ENCODE peak calls at places on chromosomes 1 and 21, in four cellular contexts. V is upper lobe of right lung, Q is skeletal muscle cell, Y is mesenchymal stem cell. E is an unnamed sample.

GRCh38 chr21:16377857-16378256 is 648.1 kb downstream of the USP25 start:
- DNase-seq in Y (peak), Q (no peak), V (no peak), E (no peak)

GRCh38 chr1:203607169-203607873 is 19.3 kb upstream of the ATP2B4 start:
- DNase-seq in Q (peak), Y (peak), V (no peak), E (peak)

GRCh38 chr21:36175771-36176565 is 19.3 kb downstream of the DOP1B start:
- DNase-seq in Q (no peak), V (no peak), Y (no peak), E (no peak)

GRCh38 chr1:57908471-57908870 is 484.6 kb upstream of the DAB1 start:
- DNase-seq in Y (no peak), Q (no peak), V (no peak), E (no peak)

GRCh38 chr1:36411674-36412648 is 14.3 kb upstream of the LSM10 start:
- DNase-seq in Q (no peak), V (no peak), Y (peak), E (no peak)

GRCh38 chr1:153099646-153100045 is 5.3 kb upstream of the SPRR2E start:
- DNase-seq in Q (no peak), V (no peak), Y (no peak), E (no peak)

GRCh38 chr1:14553711-14554110 is 44.8 kb upstream of the KAZN start:
- DNase-seq in V (no peak), Q (no peak), Y (no peak), E (no peak)

GRCh38 chr1:89332461-89332860 is 31.4 kb upstream of the GBP6 start:
- DNase-seq in V (no peak), Q (no peak), Y (no peak), E (no peak)

GRCh38 chr1:176466514-176466913 is 3.5 kb downstream of the PAPPA2 start:
- DNase-seq in Q (no peak), V (no peak), Y (no peak), E (no peak)

GRCh38 chr1:206430031-206430983 is 40.0 kb upstream of the IKBKE start:
- DNase-seq in V (no peak), Y (peak), Q (peak), E (peak)

GRCh38 chr1:91744973-91745648 is 140.8 kb downstream of the TGFBR3 start:
- DNase-seq in Q (peak), V (no peak), Y (no peak), E (no peak)

GRCh38 chr21:32525282-32525681 is 60.0 kb downstream of the TCP10L start:
- DNase-seq in Y (no peak), V (no peak), Q (no peak), E (no peak)

GRCh38 chr1:240149488-240150094 is 57.9 kb downstream of the FMN2 start:
- DNase-seq in V (no peak), Y (peak), Q (no peak), E (no peak)

GRCh38 chr1:182699673-182700350 is 15.4 kb upstream of the RGS8 start:
- DNase-seq in V (no peak), Y (no peak), Q (no peak), E (no peak)

GRCh38 chr21:25906554-25906953 is 171.8 kb downstream of the GABPA start:
- DNase-seq in Q (no peak), V (no peak), Y (no peak), E (no peak)

GRCh38 chr1:206144605-206145004 is 27.4 kb upstream of the AVPR1B start:
- DNase-seq in Q (no peak), Y (no peak), V (no peak), E (no peak)

GRCh38 chr1:172661107-172661506 is 2.2 kb downstream of the FASLG start:
- DNase-seq in Q (no peak), V (no peak), Y (no peak), E (no peak)

GRCh38 chr1:62131093-62131725 is 63.4 kb upstream of the L1TD1 start:
- DNase-seq in Y (peak), V (no peak), Q (peak), E (no peak)

GRCh38 chr21:36434144-36434543 is 45.8 kb downstream of the CLDN14 start:
- DNase-seq in Y (no peak), Q (no peak), V (no peak), E (no peak)

GRCh38 chr1:172948457-172948856 is 102.3 kb downstream of the TNFSF18 start:
- DNase-seq in Q (peak), Y (peak), V (no peak), E (no peak)

GRCh38 chr1:89781494-89782126 is 39.2 kb upstream of the LRRC8D start:
- DNase-seq in Y (no peak), V (no peak), Q (no peak), E (no peak)

GRCh38 chr1:200226268-200226968 is 183.4 kb downstream of the ZNF281 start:
- DNase-seq in V (no peak), Q (no peak), Y (peak), E (no peak)

GRCh38 chr1:109383087-109383779 is 14.5 kb downstream of the SORT1 start:
- DNase-seq in Y (no peak), Q (no peak), V (no peak), E (no peak)

DNA sequence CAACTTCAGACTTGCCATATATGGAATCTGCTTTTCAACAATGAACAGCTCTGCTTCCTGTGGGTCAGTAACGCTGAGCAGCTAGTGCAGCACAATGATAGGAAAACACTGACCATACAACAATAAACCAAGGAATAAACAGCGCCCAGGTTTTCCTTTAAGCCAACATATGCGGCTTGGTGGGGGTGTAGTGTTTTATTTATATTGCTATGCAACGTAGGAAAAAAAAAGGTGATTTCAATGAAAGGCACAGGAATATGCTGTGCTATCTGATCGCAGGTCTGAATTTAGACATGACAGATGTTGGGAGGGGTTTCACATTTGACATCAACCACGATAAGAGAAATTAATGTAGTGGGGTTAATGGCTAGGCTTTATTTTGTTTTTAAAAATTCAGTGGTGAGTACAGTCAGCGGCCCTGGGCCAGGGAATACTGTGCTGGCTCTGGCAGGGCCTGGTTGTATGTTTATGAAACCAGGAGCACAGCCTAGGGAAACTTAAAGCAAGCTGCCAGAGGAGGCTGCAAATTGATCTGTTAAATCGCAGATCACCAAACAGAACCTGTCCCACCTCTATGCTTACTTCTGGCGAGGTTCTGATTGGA is 4.3 kb downstream of the TSPAN2 start:
- DNase-seq in Q (no peak), Y (no peak), V (no peak), E (no peak)
- H3K4me3 ChIP-seq in Q (no peak), Y (no peak), V (no peak), E (no peak)

DNA sequence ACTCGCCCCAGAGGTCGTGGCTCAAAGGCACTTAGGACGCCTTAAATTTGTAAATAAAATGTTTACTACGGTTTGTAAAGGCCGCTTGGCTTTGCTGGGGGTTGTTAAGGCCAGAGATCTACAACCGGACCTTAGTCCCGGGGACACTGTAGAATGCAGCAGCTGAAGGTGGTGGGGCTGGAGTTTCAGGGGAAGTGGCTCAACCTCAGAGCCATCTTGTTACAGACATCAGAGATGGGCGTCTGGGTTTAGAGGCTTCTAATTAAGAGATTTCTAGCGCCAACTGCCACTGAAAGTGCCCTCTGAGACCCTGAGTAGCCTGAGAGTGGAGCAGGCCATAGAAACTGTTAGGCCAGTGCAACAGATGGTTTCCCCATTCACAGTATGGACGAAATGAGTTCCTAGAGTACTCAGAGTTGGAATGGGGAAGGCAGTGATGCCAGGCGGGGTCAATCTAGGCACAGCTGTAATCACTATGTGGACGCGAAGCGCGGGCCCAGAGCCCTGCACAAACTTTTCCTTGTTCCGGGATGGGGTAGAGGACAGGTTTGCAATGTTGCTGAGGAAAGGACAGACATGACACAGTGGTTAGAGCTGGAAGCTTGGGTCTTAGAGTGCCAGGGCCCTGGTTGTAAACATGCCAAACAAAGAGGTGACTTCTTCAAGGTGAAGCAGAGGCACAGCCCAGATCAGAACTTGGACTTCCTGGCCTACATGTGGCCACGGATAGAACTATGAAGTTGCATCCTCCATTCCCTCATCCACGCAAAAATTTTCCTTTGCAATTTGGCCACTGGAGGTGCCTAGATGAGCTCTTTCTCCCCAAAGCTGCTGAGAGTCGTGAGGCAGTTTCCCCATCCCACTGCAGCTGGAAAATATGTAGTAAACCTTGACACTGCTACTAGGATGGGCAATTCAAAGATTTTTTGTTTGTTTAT is 6.0 kb downstream of the HLX start:
- DNase-seq in V (no peak), Y (peak), Q (no peak), E (no peak)
- H3K4me3 ChIP-seq in V (no peak), Y (no peak), Q (no peak), E (no peak)

GRCh38 chr1:31182352-31182751 is 57.3 kb downstream of the NKAIN1 start:
- DNase-seq in Y (peak), V (peak), Q (peak), E (peak)
- H3K4me3 ChIP-seq in Y (no peak), V (no peak), Q (peak), E (no peak)

GRCh38 chr1:225481738-225482137 is 53.9 kb upstream of the LBR start:
- DNase-seq in Y (no peak), V (no peak), Q (no peak), E (no peak)
- H3K4me3 ChIP-seq in Y (no peak), V (no peak), Q (no peak), E (no peak)

GRCh38 chr1:6272476-6273270 is 11.8 kb upstream of the GPR153 start:
- DNase-seq in V (no peak), Y (no peak), Q (no peak), E (no peak)

GRCh38 chr1:6274102-6274501 is 13.2 kb upstream of the GPR153 start:
- DNase-seq in Y (no peak), Q (no peak), V (no peak), E (no peak)

GRCh38 chr1:6271554-6271953 is 10.7 kb upstream of the GPR153 start:
- DNase-seq in V (no peak), Q (no peak), Y (peak), E (no peak)

GRCh38 chr1:6274622-6275139 is 13.8 kb upstream of the GPR153 start:
- DNase-seq in Q (no peak), Y (no peak), V (no peak), E (no peak)

DNA sequence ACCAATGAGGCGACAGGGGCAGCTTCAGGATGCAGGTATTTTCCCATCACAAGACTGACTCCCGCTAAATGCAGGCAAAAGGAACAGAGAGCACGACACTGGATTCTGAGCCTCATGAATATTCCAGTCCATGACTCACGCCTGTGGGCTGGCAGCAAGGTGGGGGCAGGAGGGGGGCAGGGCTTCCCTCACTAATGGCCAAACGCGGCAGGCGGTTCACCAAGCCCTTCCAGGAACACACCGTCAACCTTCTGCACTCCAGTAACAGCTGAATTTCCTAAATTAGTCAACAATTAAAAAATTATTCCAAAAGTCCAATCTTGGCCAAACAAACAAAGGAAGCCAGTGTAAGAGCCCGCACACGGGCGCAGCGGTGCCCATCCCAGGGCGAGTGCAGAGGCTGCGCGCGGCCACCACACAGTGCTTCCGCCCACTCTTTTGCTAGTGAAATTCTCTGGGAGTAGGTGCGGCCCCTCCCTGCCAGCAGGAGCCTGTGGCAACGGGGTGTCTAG is 12.5 kb upstream of the GPR153 start:
- DNase-seq in Y (peak), Q (peak), V (no peak), E (no peak)
- H3K4me3 ChIP-seq in Y (no peak), Q (no peak), V (no peak), E (no peak)

GRCh38 chr1:50047916-50048694 is 24.4 kb upstream of the AGBL4 start:
- DNase-seq in Q (no peak), V (peak), Y (no peak), E (no peak)
- H3K4me3 ChIP-seq in Q (peak), V (no peak), Y (no peak), E (no peak)

GRCh38 chr1:241998950-241999495 is at the start of gene MAP1LC3C:
- DNase-seq in Y (no peak), V (no peak), Q (no peak), E (no peak)
- H3K4me3 ChIP-seq in Y (peak), V (peak), Q (peak), E (peak)

DNA sequence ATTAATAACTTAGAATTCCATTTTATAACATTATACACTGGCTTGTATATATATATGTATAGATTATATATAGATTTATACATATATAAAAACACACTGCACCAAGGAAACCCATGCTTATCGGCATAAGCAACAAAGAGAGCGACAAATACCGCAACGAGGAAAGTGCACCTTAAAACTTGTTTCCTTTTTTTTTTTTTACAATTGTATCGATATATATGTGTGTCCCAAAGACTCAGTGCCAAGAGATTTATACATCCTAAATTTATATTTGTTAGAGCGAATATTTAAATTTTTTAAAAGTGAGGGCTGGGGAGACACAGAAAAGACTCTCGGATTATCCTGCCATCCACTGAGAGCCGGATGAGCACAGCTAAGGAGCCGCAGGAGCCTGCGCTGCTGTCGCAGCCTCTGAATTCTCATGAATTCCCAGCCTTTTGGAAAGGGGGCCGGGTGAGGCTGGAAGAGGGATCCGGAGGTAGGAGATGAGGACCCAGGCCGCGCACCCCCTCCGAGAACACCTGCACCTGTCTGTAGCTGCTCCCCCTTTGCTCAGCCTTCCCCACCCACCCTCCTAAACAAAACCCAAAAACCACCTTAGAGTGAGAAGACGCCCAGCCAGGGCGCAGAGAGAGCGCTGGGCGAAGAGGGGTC is 5.2 kb downstream of the DMRTA2 start:
- DNase-seq in V (no peak), Y (no peak), Q (no peak), E (no peak)
- H3K4me3 ChIP-seq in V (no peak), Y (no peak), Q (no peak), E (no peak)

GRCh38 chr1:107935396-107936064 is 29.4 kb downstream of the VAV3 start:
- DNase-seq in Q (no peak), Y (no peak), V (no peak), E (no peak)

GRCh38 chr1:107930292-107930691 is 34.7 kb downstream of the VAV3 start:
- DNase-seq in Q (no peak), Y (no peak), V (no peak), E (no peak)

GRCh38 chr1:107936498-107937481 is 28.2 kb downstream of the VAV3 start:
- DNase-seq in Q (peak), Y (peak), V (no peak), E (no peak)

GRCh38 chr1:107933736-107934135 is 31.2 kb downstream of the VAV3 start:
- DNase-seq in Q (no peak), V (no peak), Y (no peak), E (no peak)

DNA sequence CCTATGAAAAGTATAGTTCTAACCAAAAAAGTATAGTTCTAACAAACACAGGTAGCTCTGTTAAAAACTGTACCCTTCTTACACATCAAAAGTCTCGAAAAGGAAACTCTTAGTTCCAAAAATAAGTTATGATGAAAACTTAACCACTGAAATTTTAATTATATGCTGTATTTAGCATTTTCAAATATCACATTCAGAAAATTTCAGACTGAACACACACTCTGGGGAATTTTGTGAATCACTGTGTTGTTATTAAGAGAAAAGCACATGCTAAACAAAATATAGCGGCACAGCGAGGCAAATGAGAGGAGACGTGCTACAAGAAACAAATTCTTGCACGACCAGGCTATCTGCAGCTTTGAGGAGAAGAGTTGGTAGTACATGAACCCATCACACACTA is 30.4 kb downstream of the VAV3 start:
- DNase-seq in Q (no peak), V (no peak), Y (no peak), E (no peak)
- H3K4me3 ChIP-seq in Q (no peak), V (no peak), Y (no peak), E (no peak)